ENCODE peak calls at places on chromosomes 16 and 17, in six cellular contexts. W, T, K, B, V and H are unnamed samples.

GRCh38 chr16:89599451-89599858 is 14.0 kb upstream of the DPEP1 start:
- DNase-seq in K (no peak), B (peak; percentile 42), V (peak; percentile 47), T (no peak), W (no peak), H (no peak)

GRCh38 chr17:81169870-81170309 is 3.9 kb upstream of the AATK start:
- DNase-seq in B (no peak), T (no peak), W (no peak), V (no peak), K (no peak), H (no peak)

GRCh38 chr17:35284955-35285354 is 42.1 kb downstream of the SLFN5 start:
- DNase-seq in T (no peak), V (no peak), B (no peak), W (no peak), K (no peak), H (no peak)

GRCh38 chr16:82835487-82836160 is 208.9 kb downstream of the CDH13 start:
- DNase-seq in T (no peak), W (no peak), B (no peak), K (no peak), V (no peak), H (no peak)

GRCh38 chr16:4852221-4852872 is 5.1 kb downstream of the UBN1 start:
- DNase-seq in V (no peak), W (no peak), B (peak; percentile 56), K (no peak), T (peak; percentile 17), H (no peak)

GRCh38 chr17:18056214-18056613 is 17.0 kb downstream of the GID4 start:
- DNase-seq in W (no peak), T (no peak), K (no peak), B (no peak), V (no peak), H (no peak)

GRCh38 chr17:45791041-45791582 is 7.0 kb downstream of the CRHR1 start:
- DNase-seq in T (no peak), V (no peak), W (no peak), K (no peak), B (no peak), H (no peak)

GRCh38 chr16:66516808-66517585 is 32.9 kb downstream of the TK2 start:
- DNase-seq in T (peak; percentile 99), K (peak; percentile 99), W (peak; percentile 97), V (no peak), B (peak; percentile 95), H (no peak)

GRCh38 chr17:65058615-65059014 is 2.1 kb upstream of the GNA13 start:
- DNase-seq in K (no peak), W (no peak), T (no peak), B (no peak), V (no peak), H (no peak)